ENCODE peak calls at places on chromosome 3, in ten cellular contexts. T is DMS53; C is NCI-H2107; L is osteocyte; I is RCC 7860; N is stimulated activated effector memory CD8-positive, alpha-beta T cell treated with anti-CD3 and anti-CD28 coated beads, Interleukin-12 subunit alpha, Interleukin-12 subunit beta, amount 100 ng/mL, for 72 hours; V is activated T-cell treated with anti-CD3 and anti-CD28 coated beads, Interleukin-2, amount 50 U/mL, for 48 hours; S is activated effector memory CD4-positive, alpha-beta T cell treated with anti-CD3 and anti-CD28 coated beads, Interleukin-2, amount 50 U/mL, for 16 hours; O is GM20000; P is PC-3. Y is an unnamed sample.

GRCh38 chr3:112084980-112085697 is 1.1 kb upstream of the C3orf52 start:
- DNase-seq in T (peak), C (no peak), L (no peak), I (no peak), N (no peak), V (no peak), S (no peak), O (no peak), P (peak), Y (peak)

GRCh38 chr3:16993227-16993626 is 108.5 kb downstream of the PLCL2 start:
- DNase-seq in T (no peak), C (no peak), L (no peak), I (no peak), N (no peak), V (no peak), S (no peak), O (no peak), P (peak), Y (no peak)

GRCh38 chr3:53764376-53764775 is 81.8 kb downstream of the CHDH start:
- DNase-seq in T (peak), C (no peak), L (no peak), I (no peak), N (no peak), V (no peak), S (no peak), O (no peak), P (no peak), Y (no peak)

GRCh38 chr3:45907769-45908705 is 21.7 kb downstream of the CCR9 start:
- DNase-seq in T (no peak), C (no peak), L (no peak), I (no peak), N (no peak), V (no peak), S (no peak), O (no peak), P (no peak), Y (no peak)

GRCh38 chr3:159832024-159832423 is 156.6 kb upstream of the IL12A start:
- DNase-seq in T (no peak), C (no peak), L (no peak), I (no peak), N (no peak), V (no peak), S (no peak), O (peak), P (no peak), Y (no peak)

GRCh38 chr3:135655328-135655727 is 310.2 kb upstream of the PPP2R3A start:
- DNase-seq in T (no peak), C (no peak), L (no peak), I (no peak), N (no peak), V (no peak), S (no peak), O (no peak), P (no peak), Y (no peak)

GRCh38 chr3:24119321-24119751 is 174.2 kb downstream of the NR1D2 start:
- DNase-seq in T (peak), C (no peak), L (no peak), I (peak), N (no peak), V (no peak), S (no peak), O (no peak), P (peak), Y (peak)

GRCh38 chr3:127629462-127630403 is 748 bp downstream of the PODXL2 start:
- DNase-seq in T (peak), C (no peak), L (no peak), I (no peak), N (peak), V (peak), S (peak), O (peak), P (no peak), Y (no peak)

GRCh38 chr3:126958638-126959085 is 24.3 kb upstream of the PLXNA1 start:
- DNase-seq in T (no peak), C (no peak), L (no peak), I (no peak), N (no peak), V (no peak), S (no peak), O (no peak), P (no peak), Y (no peak)

GRCh38 chr3:189337672-189338071 is 165.9 kb downstream of the TPRG1 start:
- DNase-seq in T (peak), C (no peak), L (no peak), I (no peak), N (no peak), V (no peak), S (no peak), O (no peak), P (peak), Y (no peak)

GRCh38 chr3:137764001-137764433 is at the start of gene SOX14:
- DNase-seq in T (peak), C (peak), L (no peak), I (no peak), N (no peak), V (peak), S (no peak), O (peak), P (no peak), Y (no peak)

GRCh38 chr3:86865506-86865905 is 125.4 kb downstream of the VGLL3 start:
- DNase-seq in T (no peak), C (no peak), L (no peak), I (no peak), N (no peak), V (no peak), S (no peak), O (no peak), P (no peak), Y (no peak)

GRCh38 chr3:186789554-186790260 is 6.3 kb downstream of the EIF4A2 start:
- DNase-seq in T (peak), C (no peak), L (no peak), I (no peak), N (no peak), V (no peak), S (no peak), O (no peak), P (no peak), Y (no peak)